ENCODE peak calls at places on chromosomes 6 and 20, in five cellular contexts. M, Y, Z, A and B are unnamed samples.

GRCh38 chr20:36932476-36933426 is 18.8 kb downstream of the SAMHD1 start:
- DNase-seq in Z (peak), Y (no peak), M (peak), A (no peak), B (peak)

GRCh38 chr6:16918586-16918985 is 157.3 kb upstream of the ATXN1 start:
- DNase-seq in A (no peak), Y (no peak), M (peak), Z (no peak), B (no peak)

GRCh38 chr20:17712708-17713107 is 12.9 kb downstream of the BANF2 start:
- DNase-seq in Z (peak), A (no peak), M (no peak), Y (no peak), B (peak)

GRCh38 chr20:31573555-31574295 is 31.4 kb upstream of the ID1 start:
- DNase-seq in A (no peak), M (no peak), Z (no peak), Y (no peak), B (peak)

GRCh38 chr6:14792118-14792955 is 453.5 kb upstream of the JARID2 start:
- DNase-seq in M (no peak), Y (no peak), Z (peak), A (peak), B (peak)

GRCh38 chr20:49540232-49540620 is 27.7 kb downstream of the PTGIS start:
- DNase-seq in Y (no peak), A (no peak), Z (no peak), M (no peak), B (no peak)

GRCh38 chr6:111600588-111601440 is 4.9 kb downstream of the TRAF3IP2 start:
- DNase-seq in M (no peak), A (no peak), Z (peak), Y (no peak), B (no peak)

GRCh38 chr6:76771076-76771634 is 692.1 kb downstream of the HTR1B start:
- DNase-seq in M (peak), A (no peak), Y (no peak), Z (no peak), B (no peak)

GRCh38 chr20:62363920-62364851 is 2.9 kb downstream of the LAMA5 start:
- DNase-seq in Z (no peak), A (no peak), M (peak), Y (no peak), B (peak)

GRCh38 chr20:62364911-62365736 is 2.0 kb downstream of the LAMA5 start:
- DNase-seq in A (no peak), Y (no peak), M (no peak), Z (no peak), B (no peak)

GRCh38 chr20:62361799-62362589 is 5.1 kb downstream of the LAMA5 start:
- DNase-seq in A (no peak), Z (no peak), M (no peak), Y (no peak), B (no peak)

GRCh38 chr20:62362590-62362940 is 4.5 kb downstream of the LAMA5 start:
- DNase-seq in M (no peak), A (no peak), Z (no peak), Y (no peak), B (no peak)

GRCh38 chr20:62362991-62363919 is 3.9 kb downstream of the LAMA5 start:
- DNase-seq in A (no peak), Y (no peak), Z (no peak), M (no peak), B (no peak)
- TF ChIP-seq CTCF in A (no peak), Y (no peak), Z (no peak), M (no peak), B (peak)

GRCh38 chr20:10636326-10636818 is 37.4 kb downstream of the JAG1 start:
- DNase-seq in Z (peak), Y (no peak), M (peak), A (no peak), B (peak)
- TF ChIP-seq CTCF in Z (no peak), Y (no peak), M (no peak), A (no peak), B (no peak)

DNA sequence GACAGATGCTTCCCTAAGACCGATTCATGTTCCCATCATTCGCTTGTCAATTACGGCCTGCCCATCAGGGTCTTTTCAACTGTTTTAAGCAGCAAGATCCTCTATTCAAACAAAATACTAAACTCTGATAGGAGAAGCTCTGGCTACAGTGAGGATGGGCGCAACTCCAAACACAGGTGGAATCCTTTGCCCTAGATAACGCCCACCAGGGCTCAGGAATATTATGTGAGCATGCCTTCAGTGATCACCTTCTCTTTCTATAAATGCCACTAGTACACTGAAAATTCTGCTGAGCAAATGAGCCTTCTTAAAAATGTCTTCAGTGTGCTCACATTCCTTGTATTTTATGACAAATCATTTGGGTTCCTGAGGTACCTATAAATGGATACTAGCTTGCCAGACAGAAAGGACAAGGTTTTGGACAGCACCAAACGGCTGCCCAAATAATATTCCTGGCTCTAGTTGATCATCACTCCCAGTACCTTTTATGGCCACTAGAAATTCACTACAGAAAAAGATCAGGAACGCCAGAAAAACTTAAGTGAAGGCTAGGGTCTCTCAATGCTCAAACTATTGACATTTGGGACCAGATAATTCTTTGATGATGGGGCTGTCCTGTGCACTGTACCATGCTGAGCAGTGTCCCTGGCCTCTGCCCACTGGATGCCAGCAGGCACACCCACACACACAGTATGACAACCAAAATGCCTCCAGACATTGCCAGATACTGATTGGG is 13.1 kb downstream of the ZNF217 start:
- DNase-seq in Y (no peak), M (no peak), A (no peak), Z (no peak), B (no peak)
- TF ChIP-seq CTCF in Y (no peak), M (peak), A (no peak), Z (peak), B (peak)

DNA sequence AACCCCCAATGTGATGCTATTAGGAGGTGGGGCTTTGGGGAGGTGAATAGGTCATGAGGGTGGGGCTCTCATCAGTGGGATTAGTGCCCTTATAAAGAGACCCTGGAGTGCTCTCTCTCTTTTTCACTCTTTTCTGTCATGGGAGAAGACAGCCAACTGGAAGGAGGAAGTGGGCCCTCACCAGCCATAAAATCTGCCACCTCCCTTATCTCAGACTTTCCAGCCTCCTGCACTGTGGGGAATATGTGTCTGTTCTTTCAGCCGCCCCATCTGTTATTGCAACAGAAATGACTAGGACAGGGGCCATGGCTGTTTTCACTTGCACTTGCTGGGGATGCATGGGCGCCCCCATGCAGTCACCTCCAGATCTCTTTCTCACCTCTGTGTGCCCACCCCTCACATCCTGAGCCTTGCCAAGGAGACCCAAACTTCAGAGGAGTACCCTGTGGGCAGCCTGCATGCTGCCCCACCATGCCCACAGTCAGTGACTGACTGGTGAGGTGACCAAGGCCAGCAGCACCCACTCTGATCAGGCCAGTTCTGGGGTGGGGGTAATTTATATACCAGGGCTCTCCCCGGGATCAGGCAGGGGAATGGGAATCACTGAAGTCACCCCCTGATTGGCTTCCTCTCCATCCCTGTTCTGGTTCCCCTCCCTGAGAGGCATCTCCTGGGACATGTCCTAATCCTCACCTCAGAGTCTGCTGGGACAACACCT is 118.4 kb downstream of the ANKRD60 start:
- DNase-seq in Y (no peak), Z (peak), M (no peak), A (no peak), B (peak)
- TF ChIP-seq CTCF in Y (no peak), Z (no peak), M (no peak), A (no peak), B (no peak)

DNA sequence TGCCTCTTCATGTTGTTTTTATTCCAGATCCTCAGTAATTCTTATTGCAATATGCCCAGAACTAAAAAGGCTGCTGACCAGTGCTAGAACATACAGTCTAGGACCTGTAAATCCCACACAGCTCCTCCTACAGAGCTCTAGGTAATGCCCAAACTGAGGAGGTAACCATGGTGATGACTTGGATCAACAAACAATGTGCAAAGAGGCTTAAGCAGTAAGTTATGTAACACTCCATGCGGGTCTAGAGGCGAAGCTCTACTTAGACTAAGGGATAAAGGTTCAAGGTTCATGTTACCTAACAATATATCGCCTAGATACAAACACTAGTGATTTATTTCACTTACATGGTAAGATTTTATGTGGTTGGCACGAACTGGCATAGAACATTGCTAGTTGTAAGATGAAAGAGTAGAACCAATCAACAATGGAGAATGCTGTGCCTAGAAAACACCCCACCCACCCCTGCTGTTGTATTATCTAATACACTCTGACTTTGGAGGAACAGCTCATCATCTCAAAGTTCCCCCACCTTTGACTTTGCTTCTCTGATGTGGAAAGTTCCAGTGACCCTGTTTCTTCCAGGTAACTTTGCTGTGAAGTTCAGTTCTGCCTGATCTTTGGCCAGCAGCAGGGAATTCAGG is 242.4 kb downstream of the ALDH8A1 start:
- DNase-seq in Y (no peak), A (no peak), Z (peak), M (peak), B (peak)
- TF ChIP-seq CTCF in Y (no peak), A (no peak), Z (no peak), M (no peak), B (no peak)

DNA sequence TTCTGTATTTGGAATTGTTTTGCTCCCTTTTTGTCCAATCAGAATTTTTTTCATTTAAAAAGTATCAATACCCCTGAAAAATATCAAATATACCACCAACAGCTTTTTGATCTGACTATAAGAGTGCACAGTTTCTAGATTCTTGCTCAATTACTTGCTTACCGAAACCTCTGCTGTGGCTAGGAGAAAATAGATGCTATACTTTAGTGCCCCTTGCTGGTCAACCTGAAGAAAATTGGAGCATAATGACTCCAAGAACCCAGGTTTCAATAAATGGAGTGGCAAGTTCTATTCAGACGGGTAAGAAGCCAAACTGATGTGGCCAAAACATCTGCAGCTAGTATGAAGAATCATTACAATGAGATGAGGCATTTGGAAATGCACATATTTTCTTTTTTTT is 91.4 kb upstream of the SASH1 start:
- DNase-seq in Z (peak), A (peak), M (peak), Y (peak), B (peak)
- TF ChIP-seq CTCF in Z (peak), A (peak), M (peak), Y (peak), B (peak)

GRCh38 chr6:147538821-147539220 is 30.3 kb downstream of the SAMD5 start:
- DNase-seq in Z (no peak), A (no peak), M (no peak), Y (no peak), B (no peak)
- TF ChIP-seq CTCF in Z (no peak), A (no peak), M (no peak), Y (no peak), B (no peak)

DNA sequence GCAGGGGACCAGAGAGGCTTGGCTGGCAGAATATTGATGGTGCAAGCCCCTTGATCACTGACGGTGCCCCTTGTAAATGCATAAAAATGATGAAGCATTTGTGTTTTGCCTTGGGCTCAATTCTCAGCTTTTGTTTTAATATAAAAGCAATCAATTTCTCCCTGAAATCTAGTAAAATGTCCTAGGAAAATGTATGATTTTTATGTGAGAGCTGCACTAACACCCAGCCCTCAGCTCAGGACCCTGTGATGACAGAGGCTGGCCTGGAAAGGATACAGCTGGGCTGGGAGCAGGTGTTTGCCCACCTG is 84.7 kb upstream of the PHACTR3 start:
- DNase-seq in Y (no peak), Z (no peak), A (no peak), M (no peak), B (no peak)
- TF ChIP-seq CTCF in Y (no peak), Z (no peak), A (no peak), M (no peak), B (no peak)

DNA sequence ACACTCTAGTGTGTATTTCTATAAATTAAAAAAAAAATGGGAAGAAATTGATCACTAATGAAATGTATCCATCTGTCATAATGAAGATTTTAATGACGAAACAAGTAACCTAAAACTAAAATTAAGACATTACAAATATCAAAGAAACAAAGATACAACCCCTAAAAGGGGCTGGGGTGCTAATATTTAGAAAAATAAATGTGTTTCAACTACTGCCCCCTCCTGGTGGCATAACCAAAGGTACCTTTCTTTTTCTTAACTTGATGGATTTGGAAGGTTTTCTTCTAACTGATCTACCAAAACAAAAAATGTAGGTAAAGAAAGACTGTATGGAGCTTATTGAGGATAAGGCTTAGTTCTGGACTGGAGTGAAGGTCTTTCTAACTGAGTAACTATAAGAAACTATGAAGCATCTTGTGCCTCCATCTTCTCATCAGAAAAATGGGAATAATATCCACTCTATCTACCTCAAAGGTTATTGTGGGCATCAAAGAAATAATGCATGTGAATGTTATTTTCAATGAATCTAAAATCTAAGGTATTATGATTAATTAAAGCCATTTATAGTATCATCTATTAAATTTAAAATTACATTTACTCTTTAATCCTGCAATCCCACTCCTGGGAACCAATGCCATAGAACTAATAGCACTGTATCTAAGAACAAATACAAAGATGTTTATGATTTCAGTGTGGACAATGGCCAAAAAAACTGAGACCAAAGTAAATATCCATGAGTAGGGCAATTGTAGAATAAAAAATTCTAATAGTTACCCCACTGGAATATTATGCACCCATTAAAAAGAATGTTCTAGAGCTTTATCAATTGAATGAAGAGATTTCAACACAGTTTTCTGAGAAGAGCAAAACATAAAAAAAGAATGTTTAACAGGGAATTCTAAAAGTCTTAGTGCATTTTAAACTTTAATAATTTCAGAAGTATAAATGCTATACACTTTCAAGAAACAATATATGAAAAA is 117.2 kb downstream of the BACH2 start:
- DNase-seq in M (peak), A (no peak), Z (no peak), Y (no peak), B (no peak)
- TF ChIP-seq CTCF in M (peak), A (no peak), Z (peak), Y (no peak), B (peak)

GRCh38 chr20:43409041-43409913 is 48.4 kb upstream of the SRSF6 start:
- DNase-seq in M (peak), Z (peak), Y (no peak), A (peak), B (peak)
- TF ChIP-seq CTCF in M (peak), Z (peak), Y (peak), A (peak), B (peak)